ENCODE peak calls at places on chromosomes 16 and 17, in five cellular contexts. H is K562, N is kidney, U is neuronal stem cell, S is colonic mucosa. P is an unnamed sample.

GRCh38 chr16:10265770-10266615 is 83.8 kb upstream of the GRIN2A start:
- DNase-seq in S (no peak), U (no peak), N (no peak), H (no peak), P (no peak)

GRCh38 chr17:60155427-60155814 is 5.6 kb downstream of the CA4 start:
- DNase-seq in S (no peak), N (no peak), H (no peak), U (no peak), P (no peak)

GRCh38 chr17:29037739-29038465 is 5.0 kb upstream of the PIPOX start:
- DNase-seq in H (no peak), U (no peak), N (no peak), S (no peak), P (no peak)

GRCh38 chr17:22266231-22266630 is 573.9 kb downstream of the KCNJ18 start:
- DNase-seq in H (peak; percentile 64), S (no peak), U (no peak), N (no peak), P (no peak)

GRCh38 chr17:58110012-58110411 is 26.8 kb downstream of the DYNLL2 start:
- DNase-seq in S (no peak), N (no peak), H (no peak), U (no peak), P (no peak)

GRCh38 chr17:17425591-17425990 is 51.2 kb upstream of the MED9 start:
- DNase-seq in N (no peak), S (no peak), U (no peak), H (no peak), P (no peak)

GRCh38 chr17:72502111-72502939 is 381.5 kb downstream of the SOX9 start:
- DNase-seq in U (no peak), S (peak; percentile 50), H (no peak), N (no peak), P (no peak)

GRCh38 chr17:46121165-46121764 is 72.0 kb downstream of the KANSL1 start:
- DNase-seq in H (no peak), N (no peak), U (no peak), S (no peak), P (no peak)

GRCh38 chr17:30788918-30789317 is 35.6 kb downstream of the CRLF3 start:
- DNase-seq in S (no peak), U (no peak), N (no peak), H (no peak), P (no peak)

GRCh38 chr17:32591428-32591827 is 104.6 kb downstream of the CDK5R1 start:
- DNase-seq in H (no peak), S (no peak), U (no peak), N (no peak), P (no peak)

GRCh38 chr16:30766922-30767284 is 4.8 kb downstream of the RNF40 start:
- DNase-seq in H (no peak), N (no peak), U (no peak), S (no peak), P (no peak)

GRCh38 chr17:43213545-43213944 is 1.9 kb downstream of the TMEM106A start:
- DNase-seq in S (peak; percentile 24), U (no peak), N (no peak), H (no peak), P (no peak)

GRCh38 chr17:20924306-20924705 is 118.5 kb downstream of the USP22 start:
- DNase-seq in S (no peak), N (no peak), U (no peak), H (no peak), P (no peak)

GRCh38 chr17:15177343-15177742 is 87.8 kb downstream of the PMP22 start:
- DNase-seq in N (no peak), U (no peak), S (no peak), H (no peak), P (no peak)

GRCh38 chr16:30534368-30535105 is at the start of gene ZNF747:
- DNase-seq in S (peak; percentile 92), N (peak; percentile 97), U (peak; percentile 87), H (peak; percentile 93), P (peak; percentile 77)

GRCh38 chr17:3893003-3893719 is at the start of gene CAMKK1:
- DNase-seq in S (peak; percentile 92), H (peak; percentile 97), N (peak; percentile 96), U (peak; percentile 88), P (peak; percentile 71)

GRCh38 chr16:57906385-57907316 is 64.3 kb downstream of the CNGB1 start:
- DNase-seq in H (no peak), U (peak; percentile 12), S (no peak), N (peak; percentile 61), P (no peak)

GRCh38 chr17:75645889-75646625 is 12.8 kb downstream of the SMIM5 start:
- DNase-seq in S (peak; percentile 92), N (peak; percentile 95), H (no peak), U (no peak), P (no peak)

GRCh38 chr17:7897773-7898172 is 9.2 kb downstream of the CHD3 start:
- DNase-seq in S (no peak), N (no peak), H (peak; percentile 33), U (no peak), P (no peak)

GRCh38 chr17:60817187-60817586 is 139.5 kb downstream of the BCAS3 start:
- DNase-seq in U (no peak), N (no peak), S (no peak), H (no peak), P (no peak)

GRCh38 chr17:37079065-37079708 is 130.4 kb downstream of the AATF start:
- DNase-seq in H (no peak), U (no peak), S (no peak), N (no peak), P (no peak)

GRCh38 chr16:31875112-31875803 is 1.7 kb downstream of the ZNF267 start:
- DNase-seq in U (no peak), S (no peak), N (no peak), H (peak; percentile 22), P (no peak)
- H3K9ac ChIP-seq in U (no peak overlapping the region), S (peak overlapping the region; percentile 36), N (no peak overlapping the region), H (peak overlapping the region; percentile 99), P (peak overlapping the region; percentile 96)

GRCh38 chr16:74558873-74559272 is 48.0 kb downstream of the GLG1 start:
- DNase-seq in N (no peak), S (no peak), U (no peak), H (no peak), P (no peak)
- H3K9ac ChIP-seq in N (no peak overlapping the region), S (no peak overlapping the region), U (no peak overlapping the region), H (no peak overlapping the region), P (no peak overlapping the region)

DNA sequence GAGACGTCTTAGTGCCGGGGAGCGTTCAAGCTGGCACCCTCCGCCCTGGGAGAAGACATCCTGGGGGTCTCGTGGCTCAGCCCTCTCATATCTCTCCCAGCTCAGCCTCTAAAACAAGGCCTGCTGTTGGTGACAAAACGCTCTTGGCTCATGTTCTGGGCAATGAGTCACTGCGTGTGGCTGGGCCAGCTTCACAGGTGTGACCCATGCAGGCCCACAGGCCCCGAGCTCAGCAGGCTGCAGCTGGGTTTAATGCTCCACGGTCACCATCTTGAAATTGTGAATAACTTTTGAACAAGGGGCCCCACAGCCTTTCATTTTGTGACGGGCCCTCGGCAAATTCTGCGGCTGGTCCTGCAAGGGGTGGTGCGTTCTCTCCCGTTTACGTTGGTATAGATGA is 22.4 kb downstream of the GAA start:
- DNase-seq in H (no peak), S (no peak), U (no peak), N (no peak), P (no peak)
- H3K9ac ChIP-seq in H (no peak overlapping the region), S (no peak overlapping the region), U (no peak overlapping the region), N (no peak overlapping the region), P (no peak overlapping the region)

DNA sequence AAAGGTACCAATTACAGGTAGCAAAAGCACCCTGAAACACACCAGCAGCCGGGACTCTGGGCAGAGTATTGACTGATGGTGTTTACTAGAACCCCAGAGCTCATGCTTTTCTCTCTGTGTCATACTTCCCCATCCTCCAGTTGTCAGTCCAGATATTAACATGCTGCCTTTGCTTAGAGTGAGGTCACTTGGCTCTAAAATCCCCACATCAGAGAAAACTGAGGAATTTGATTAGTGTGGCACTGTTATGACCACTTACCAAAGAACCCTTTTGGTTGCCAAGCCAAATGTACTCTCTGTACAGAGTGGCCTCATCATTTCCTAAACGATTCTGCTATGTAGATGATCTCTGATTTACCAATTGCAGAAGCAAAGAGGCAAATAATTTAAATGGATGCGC is 80.4 kb downstream of the ABCC12 start:
- DNase-seq in S (no peak), U (no peak), H (no peak), N (no peak), P (no peak)
- H3K9ac ChIP-seq in S (no peak overlapping the region), U (no peak overlapping the region), H (no peak overlapping the region), N (no peak overlapping the region), P (no peak overlapping the region)

DNA sequence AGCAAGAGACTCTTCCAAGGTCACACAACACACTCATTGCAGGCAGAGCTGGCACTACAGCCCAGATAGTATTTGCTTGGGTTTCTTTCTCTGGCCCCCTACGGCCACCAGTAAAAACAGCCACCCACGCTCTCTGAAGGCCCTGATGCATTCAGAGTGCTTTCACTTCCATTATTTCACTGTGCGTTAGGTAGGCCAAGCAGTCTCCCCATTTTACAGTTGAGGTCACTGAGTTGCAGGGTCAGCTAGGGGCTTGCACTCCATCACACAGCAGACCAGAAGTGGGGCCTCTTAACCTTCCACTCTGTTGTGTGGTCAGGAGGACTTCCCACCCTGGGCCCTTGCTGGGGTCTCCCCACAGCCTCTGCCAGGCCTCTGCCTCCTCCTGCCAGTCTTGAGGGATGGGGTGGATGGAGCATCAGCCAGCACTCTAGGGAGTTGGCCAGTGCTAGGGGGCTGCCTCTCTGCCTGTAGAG is 2.5 kb downstream of the TBX21 start:
- DNase-seq in S (no peak), N (no peak), U (no peak), H (no peak), P (no peak)
- H3K9ac ChIP-seq in S (no peak overlapping the region), N (no peak overlapping the region), U (no peak overlapping the region), H (no peak overlapping the region), P (no peak overlapping the region)

DNA sequence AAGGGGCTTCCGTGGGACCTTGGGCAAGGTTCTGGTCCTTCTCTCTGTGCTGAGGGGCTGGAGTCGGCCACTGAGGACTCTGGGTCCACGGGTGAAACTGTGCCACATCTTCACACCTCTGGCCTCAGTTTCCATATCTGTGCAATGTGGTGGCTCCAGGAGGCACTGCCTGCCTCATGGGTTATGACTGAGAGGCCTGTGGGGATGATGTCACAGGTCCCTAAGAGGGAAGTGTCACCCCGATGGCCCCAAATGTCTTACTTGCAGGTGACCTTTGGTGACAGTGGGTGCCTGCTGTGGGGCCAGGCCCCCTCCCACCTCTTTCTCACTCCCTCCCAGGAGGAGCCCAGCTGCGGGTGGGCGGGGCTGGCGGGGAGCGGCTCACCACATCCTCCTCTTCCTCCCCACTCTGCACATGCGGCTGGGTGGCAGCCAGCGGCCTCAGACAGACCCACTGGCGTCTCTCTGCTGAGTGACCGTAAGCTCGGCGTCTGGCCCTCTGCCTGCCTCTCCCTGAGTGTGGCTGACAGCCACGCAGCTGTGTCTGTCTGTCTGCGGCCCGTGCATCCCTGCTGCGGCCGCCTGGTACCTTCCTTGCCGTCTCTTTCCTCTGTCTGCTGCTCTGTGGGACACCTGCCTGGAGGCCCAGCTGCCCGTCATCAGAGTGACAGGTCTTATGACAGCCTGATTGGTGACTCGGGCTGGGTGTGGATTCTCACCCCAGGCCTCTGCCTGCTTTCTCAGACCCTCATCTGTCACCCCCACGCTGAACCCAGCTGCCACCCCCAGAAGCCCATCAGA is at the start of gene IL21R:
- DNase-seq in U (no peak), H (no peak), S (peak; percentile 57), N (peak; percentile 92), P (no peak)
- H3K9ac ChIP-seq in U (peak within 1 kb of the TSS; percentile 12), H (no peak within 1 kb of the TSS), S (peak within 1 kb of the TSS; percentile 47), N (no peak within 1 kb of the TSS), P (no peak within 1 kb of the TSS)

GRCh38 chr16:89173629-89173921 is 2.0 kb downstream of the CDH15 start:
- DNase-seq in S (no peak), U (no peak), N (peak; percentile 72), H (no peak), P (no peak)
- H3K9ac ChIP-seq in S (no peak overlapping the region), U (no peak overlapping the region), N (no peak overlapping the region), H (no peak overlapping the region), P (peak overlapping the region; percentile 6)